ENCODE peak calls at places on chromosomes 2 and 18, in eight cellular contexts. S is DND-41, J is sigmoid colon, C is tibial nerve, V is foreskin fibroblast, M is lower lobe of right lung, Z is cardiac muscle cell, E is AG10803. U is an unnamed sample.

GRCh38 chr2:21427606-21428005 is 303.8 kb downstream of the TDRD15 start:
- DNase-seq in S (no peak), J (no peak), C (no peak), V (no peak), M (no peak), Z (no peak), E (no peak), U (no peak)

GRCh38 chr2:2294183-2294675 is 36.8 kb downstream of the MYT1L start:
- DNase-seq in S (no peak), J (no peak), C (no peak), V (no peak), M (no peak), Z (no peak), E (peak), U (no peak)

GRCh38 chr2:164910091-164910899 is 45.0 kb downstream of the SLC38A11 start:
- DNase-seq in S (peak), J (no peak), C (no peak), V (no peak), M (no peak), Z (peak), E (no peak), U (peak)

GRCh38 chr2:43225093-43225787 is 1.2 kb downstream of the ZFP36L2 start:
- DNase-seq in S (peak), J (peak), C (peak), V (peak), M (peak), Z (peak), E (peak), U (peak)

GRCh38 chr18:77063256-77063655 is 69.3 kb downstream of the MBP start:
- DNase-seq in S (peak), J (no peak), C (no peak), V (no peak), M (peak), Z (no peak), E (no peak), U (peak)

GRCh38 chr2:196101325-196101981 is 32.8 kb upstream of the DNAH7 start:
- DNase-seq in S (no peak), J (no peak), C (no peak), V (peak), M (no peak), Z (no peak), E (peak), U (no peak)

GRCh38 chr2:158598856-158599517 is 142.2 kb downstream of the PKP4 start:
- DNase-seq in S (no peak), J (no peak), C (no peak), V (no peak), M (no peak), Z (no peak), E (no peak), U (peak)

GRCh38 chr2:168920504-168921157 is 19.5 kb downstream of the G6PC2 start:
- DNase-seq in S (no peak), J (no peak), C (peak), V (peak), M (no peak), Z (peak), E (peak), U (peak)

GRCh38 chr2:156598563-156598962 is 162.4 kb downstream of the GPD2 start:
- DNase-seq in S (no peak), J (no peak), C (no peak), V (no peak), M (no peak), Z (no peak), E (no peak), U (no peak)

GRCh38 chr18:42915240-42915791 is 200.2 kb downstream of the RIT2 start:
- DNase-seq in S (no peak), J (no peak), C (no peak), V (no peak), M (no peak), Z (no peak), E (no peak), U (no peak)

GRCh38 chr2:178074123-178075005 is 1.8 kb upstream of the PDE11A start:
- DNase-seq in S (no peak), J (no peak), C (no peak), V (peak), M (no peak), Z (no peak), E (peak), U (peak)

GRCh38 chr18:28176933-28177827 is at the start of gene CDH2:
- DNase-seq in S (peak), J (peak), C (no peak), V (peak), M (peak), Z (peak), E (peak), U (peak)

GRCh38 chr2:148989882-148990493 is 48.5 kb upstream of the LYPD6B start:
- DNase-seq in S (peak), J (no peak), C (peak), V (peak), M (no peak), Z (peak), E (peak), U (peak)

GRCh38 chr2:233447506-233448219 is 93.4 kb downstream of the DGKD start:
- DNase-seq in S (no peak), J (no peak), C (no peak), V (no peak), M (peak), Z (no peak), E (no peak), U (no peak)

GRCh38 chr2:238278626-238279323 is 9.6 kb downstream of the PER2 start:
- DNase-seq in S (no peak), J (peak), C (no peak), V (no peak), M (peak), Z (no peak), E (no peak), U (no peak)

GRCh38 chr2:105460048-105460732 is 61.3 kb upstream of the FHL2 start:
- DNase-seq in S (no peak), J (no peak), C (no peak), V (no peak), M (no peak), Z (no peak), E (peak), U (no peak)

GRCh38 chr2:234679151-234679765 is 182.4 kb upstream of the ARL4C start:
- DNase-seq in S (no peak), J (no peak), C (no peak), V (peak), M (no peak), Z (no peak), E (peak), U (peak)

GRCh38 chr18:63017977-63018376 is 301.6 kb downstream of the BCL2 start:
- DNase-seq in S (no peak), J (no peak), C (no peak), V (no peak), M (no peak), Z (no peak), E (no peak), U (no peak)

GRCh38 chr2:79370976-79371550 is 141.8 kb upstream of the CTNNA2 start:
- DNase-seq in S (no peak), J (no peak), C (no peak), V (no peak), M (no peak), Z (no peak), E (no peak), U (no peak)

GRCh38 chr2:65796259-65796658 is 363.9 kb upstream of the SPRED2 start:
- DNase-seq in S (no peak), J (no peak), C (no peak), V (no peak), M (no peak), Z (no peak), E (no peak), U (no peak)

GRCh38 chr18:54777118-54777791 is 51.0 kb upstream of the RAB27B start:
- DNase-seq in S (no peak), J (no peak), C (no peak), V (no peak), M (no peak), Z (no peak), E (no peak), U (no peak)

GRCh38 chr2:109435866-109436634 is 177.7 kb downstream of the SEPTIN10 start:
- DNase-seq in S (no peak), J (peak), C (peak), V (peak), M (peak), Z (no peak), E (peak), U (peak)

GRCh38 chr2:85137131-85137530 is 3.9 kb downstream of the TCF7L1 start:
- DNase-seq in S (no peak), J (no peak), C (no peak), V (no peak), M (no peak), Z (no peak), E (no peak), U (no peak)

GRCh38 chr2:72920317-72921087 is 3.2 kb downstream of the EMX1 start:
- DNase-seq in S (no peak), J (peak), C (no peak), V (no peak), M (no peak), Z (peak), E (peak), U (no peak)

GRCh38 chr2:238157506-238158017 is 1.2 kb upstream of the ERFE start:
- DNase-seq in S (no peak), J (no peak), C (no peak), V (no peak), M (no peak), Z (no peak), E (no peak), U (no peak)

GRCh38 chr18:68796936-68797690 is 767 bp upstream of the CCDC102B start:
- DNase-seq in S (no peak), J (no peak), C (no peak), V (peak), M (peak), Z (no peak), E (peak), U (peak)

GRCh38 chr2:172211507-172211906 is 108.8 kb upstream of the DLX2 start:
- DNase-seq in S (no peak), J (no peak), C (no peak), V (peak), M (no peak), Z (no peak), E (peak), U (no peak)

GRCh38 chr18:5238371-5238758 is 41.3 kb upstream of the AKAIN1 start:
- DNase-seq in S (peak), J (peak), C (peak), V (peak), M (peak), Z (peak), E (peak), U (peak)

GRCh38 chr2:1864301-1864980 is 120.1 kb upstream of the PXDN start:
- DNase-seq in S (no peak), J (no peak), C (no peak), V (no peak), M (no peak), Z (no peak), E (no peak), U (no peak)

GRCh38 chr2:224948859-224949258 is 93.4 kb downstream of the DOCK10 start:
- DNase-seq in S (no peak), J (no peak), C (no peak), V (peak), M (no peak), Z (no peak), E (peak), U (peak)

GRCh38 chr2:235639387-235639786 is 145.5 kb downstream of the AGAP1 start:
- DNase-seq in S (no peak), J (peak), C (peak), V (peak), M (no peak), Z (no peak), E (peak), U (peak)

GRCh38 chr2:209771474-209772292 is at the start of gene UNC80:
- DNase-seq in S (no peak), J (peak), C (peak), V (peak), M (peak), Z (peak), E (peak), U (peak)

GRCh38 chr2:99067871-99068270 is 73.6 kb upstream of the C2orf15 start:
- DNase-seq in S (no peak), J (no peak), C (no peak), V (no peak), M (no peak), Z (no peak), E (no peak), U (no peak)

GRCh38 chr2:104929663-104930062 is 75.7 kb downstream of the POU3F3 start:
- DNase-seq in S (no peak), J (no peak), C (no peak), V (no peak), M (no peak), Z (no peak), E (no peak), U (no peak)

GRCh38 chr2:216081012-216081411 is 597 bp downstream of the PECR start:
- DNase-seq in S (no peak), J (no peak), C (no peak), V (no peak), M (no peak), Z (no peak), E (no peak), U (no peak)

GRCh38 chr2:216083464-216084279 is 2.0 kb downstream of the TMEM169 start:
- DNase-seq in S (peak), J (no peak), C (no peak), V (no peak), M (no peak), Z (no peak), E (peak), U (peak)

GRCh38 chr2:216082805-216083204 is 1.1 kb downstream of the TMEM169 start:
- DNase-seq in S (no peak), J (no peak), C (no peak), V (no peak), M (peak), Z (peak), E (no peak), U (peak)

GRCh38 chr2:216082388-216082733 is 642 bp downstream of the TMEM169 start:
- DNase-seq in S (no peak), J (no peak), C (no peak), V (no peak), M (no peak), Z (no peak), E (no peak), U (no peak)

GRCh38 chr2:216081487-216082387 is at the start of the genes PECR and TMEM169:
- DNase-seq in S (peak), J (peak), C (peak), V (peak), M (peak), Z (peak), E (peak), U (peak)
- TF ChIP-seq CTCF in S (no peak), J (no peak), C (no peak), V (no peak), M (no peak), Z (no peak), E (no peak), U (no peak)

GRCh38 chr2:106575955-106576354 is 88.8 kb downstream of the CD8B2 start:
- DNase-seq in S (no peak), J (no peak), C (no peak), V (peak), M (no peak), Z (peak), E (peak), U (peak)

GRCh38 chr2:106577252-106577651 is 90.1 kb downstream of the CD8B2 start:
- DNase-seq in S (no peak), J (no peak), C (no peak), V (no peak), M (no peak), Z (no peak), E (no peak), U (no peak)

GRCh38 chr2:106570316-106570715 is 83.2 kb downstream of the CD8B2 start:
- DNase-seq in S (no peak), J (no peak), C (no peak), V (no peak), M (no peak), Z (no peak), E (no peak), U (no peak)

DNA sequence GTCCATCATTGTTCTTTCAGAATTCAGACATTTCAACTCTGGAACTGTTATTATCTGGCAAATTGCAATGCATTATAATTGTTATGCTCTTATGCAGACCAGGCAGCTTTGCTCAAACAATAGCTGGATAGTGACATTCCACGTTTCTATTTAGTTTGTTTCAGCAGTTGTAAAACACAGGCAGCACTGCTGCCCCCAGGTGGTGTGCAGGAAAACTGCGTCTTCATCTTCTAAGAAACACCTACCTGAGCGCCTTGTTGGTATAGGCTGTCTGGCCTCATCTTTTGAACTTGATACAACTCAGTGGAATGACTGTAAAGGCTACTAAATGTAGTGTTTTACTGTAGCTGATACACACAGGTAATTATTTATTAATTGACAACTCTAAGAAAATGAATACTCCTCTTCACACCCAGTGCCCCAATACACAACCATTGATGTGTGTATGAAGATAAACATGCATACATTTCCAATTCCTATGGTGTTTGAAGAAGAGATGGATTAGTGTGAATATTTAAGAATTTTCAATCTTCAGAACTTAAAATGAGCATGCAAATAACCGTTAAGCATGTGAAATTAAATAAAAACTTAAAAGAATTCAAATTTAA is 85.5 kb downstream of the CD8B2 start:
- DNase-seq in S (peak), J (no peak), C (no peak), V (no peak), M (no peak), Z (no peak), E (no peak), U (peak)
- H3K4me3 ChIP-seq in S (no peak), J (no peak), C (no peak), V (no peak), M (no peak), Z (no peak), E (no peak), U (no peak)

GRCh38 chr2:74414913-74415761 is 6.3 kb downstream of the C2orf81 start:
- DNase-seq in S (no peak), J (peak), C (peak), V (no peak), M (peak), Z (no peak), E (peak), U (no peak)
- TF ChIP-seq CTCF in S (no peak), J (peak), C (peak), V (peak), M (peak), Z (peak), E (no peak), U (no peak)

GRCh38 chr2:96340493-96341414 is 5.2 kb downstream of the NCAPH start:
- DNase-seq in S (no peak), J (no peak), C (no peak), V (no peak), M (no peak), Z (no peak), E (peak), U (no peak)
- H3K4me3 ChIP-seq in S (no peak), J (no peak), C (no peak), V (no peak), M (no peak), Z (no peak), E (no peak), U (no peak)

DNA sequence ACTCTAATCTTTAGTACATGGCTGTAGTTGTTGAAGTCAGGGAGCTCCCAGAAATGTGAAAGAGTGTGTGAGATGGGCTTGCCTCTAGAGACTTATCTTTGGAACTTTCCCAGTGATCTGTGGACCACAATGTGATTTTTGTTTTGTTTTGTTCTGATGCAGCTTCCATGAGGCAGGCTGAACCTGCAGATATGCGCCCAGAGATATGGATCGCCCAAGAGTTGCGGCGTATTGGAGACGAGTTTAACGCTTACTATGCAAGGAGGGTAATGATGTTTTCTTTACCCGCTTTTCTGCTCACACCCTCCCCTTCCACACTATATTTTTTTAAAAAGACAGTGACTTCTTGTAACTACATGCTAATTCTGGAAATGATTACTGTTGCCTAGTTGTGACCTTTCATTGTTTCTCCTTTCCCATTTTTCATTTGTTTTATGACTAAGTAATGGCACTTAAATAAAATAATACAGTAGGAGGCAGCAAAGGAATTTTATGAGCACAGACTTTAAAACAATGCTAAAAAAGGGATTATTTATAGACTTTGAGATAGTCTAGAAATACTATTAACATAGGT is 29.3 kb downstream of the BCL2L11 start:
- DNase-seq in S (no peak), J (no peak), C (no peak), V (no peak), M (no peak), Z (no peak), E (no peak), U (no peak)
- TF ChIP-seq CTCF in S (no peak), J (no peak), C (no peak), V (no peak), M (no peak), Z (no peak), E (no peak), U (no peak)

GRCh38 chr2:69947078-69947801 is 14.2 kb downstream of the ASPRV1 start:
- DNase-seq in S (no peak), J (no peak), C (no peak), V (no peak), M (no peak), Z (no peak), E (no peak), U (peak)
- H3K4me3 ChIP-seq in S (no peak), J (no peak), C (no peak), V (no peak), M (no peak), Z (no peak), E (no peak), U (no peak)

DNA sequence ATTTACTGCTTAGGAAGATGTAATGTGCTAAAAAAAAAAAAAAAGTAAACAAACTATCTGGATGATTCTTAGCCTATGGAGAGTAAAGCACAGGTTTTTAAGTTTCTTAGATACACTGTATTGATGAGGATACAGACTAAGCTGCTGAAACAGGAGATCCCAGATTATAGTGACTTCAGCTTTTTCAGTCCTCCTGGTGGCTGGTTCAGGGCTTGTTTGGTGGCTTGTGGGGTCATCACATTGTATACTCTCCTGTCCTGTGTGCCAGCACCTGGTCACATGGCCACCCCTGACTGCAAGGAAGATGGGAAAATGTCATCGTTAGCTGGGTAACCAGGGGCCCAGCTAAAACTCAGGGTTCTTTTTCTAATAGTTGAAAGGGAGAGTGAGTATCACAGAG is 31.4 kb downstream of the RAB31 start:
- DNase-seq in S (no peak), J (no peak), C (no peak), V (no peak), M (no peak), Z (no peak), E (no peak), U (no peak)
- TF ChIP-seq CTCF in S (no peak), J (no peak), C (no peak), V (no peak), M (no peak), Z (no peak), E (peak), U (peak)

U was measured in epithelial cell of esophagus.